ENCODE peak calls at places on chromosomes 6 and 20, in four cellular contexts. W, L, M and X are unnamed samples.

GRCh38 chr20:47950103-47950502 is 164.8 kb upstream of the SULF2 start:
- DNase-seq in W (no peak), L (no peak), M (no peak), X (no peak)

GRCh38 chr6:125584468-125584939 is 164.9 kb upstream of the HEY2 start:
- DNase-seq in W (no peak), L (no peak), M (peak; percentile 80), X (peak; percentile 74)

GRCh38 chr6:137165375-137166246 is 7.8 kb downstream of the IL22RA2 start:
- DNase-seq in W (peak; percentile 35), L (peak; percentile 85), M (no peak), X (no peak)

GRCh38 chr6:152236370-152237097 is 400.6 kb downstream of the SYNE1 start:
- DNase-seq in W (no peak), L (no peak), M (no peak), X (no peak)

GRCh38 chr20:33843854-33844253 is 32.7 kb downstream of the CHMP4B start:
- DNase-seq in W (no peak), L (no peak), M (no peak), X (no peak)

GRCh38 chr20:39800548-39800947 is 838.4 kb downstream of the DHX35 start:
- DNase-seq in W (no peak), L (peak; percentile 26), M (no peak), X (no peak)

GRCh38 chr6:134850906-134851305 is 99.0 kb downstream of the ALDH8A1 start:
- DNase-seq in W (no peak), L (no peak), M (no peak), X (peak; percentile 15)

GRCh38 chr20:53194310-53194709 is 222.2 kb downstream of the TSHZ2 start:
- DNase-seq in W (no peak), L (no peak), M (no peak), X (no peak)

GRCh38 chr20:22371843-22372242 is 212.5 kb downstream of the FOXA2 start:
- DNase-seq in W (no peak), L (peak; percentile 46), M (no peak), X (no peak)

GRCh38 chr6:143806282-143807102 is 36.6 kb upstream of the LTV1 start:
- DNase-seq in W (no peak), L (no peak), M (no peak), X (no peak)
- TF ChIP-seq ZNF274 in W (no peak), L (no peak), M (no peak), X (no peak)

GRCh38 chr20:56018194-56018593 is 12.9 kb upstream of the CBLN4 start:
- DNase-seq in W (no peak), L (no peak), M (no peak), X (no peak)

GRCh38 chr20:56017560-56017959 is 12.2 kb upstream of the CBLN4 start:
- DNase-seq in W (no peak), L (no peak), M (no peak), X (no peak)

GRCh38 chr20:56014998-56015397 is 9.7 kb upstream of the CBLN4 start:
- DNase-seq in W (no peak), L (no peak), M (no peak), X (no peak)

DNA sequence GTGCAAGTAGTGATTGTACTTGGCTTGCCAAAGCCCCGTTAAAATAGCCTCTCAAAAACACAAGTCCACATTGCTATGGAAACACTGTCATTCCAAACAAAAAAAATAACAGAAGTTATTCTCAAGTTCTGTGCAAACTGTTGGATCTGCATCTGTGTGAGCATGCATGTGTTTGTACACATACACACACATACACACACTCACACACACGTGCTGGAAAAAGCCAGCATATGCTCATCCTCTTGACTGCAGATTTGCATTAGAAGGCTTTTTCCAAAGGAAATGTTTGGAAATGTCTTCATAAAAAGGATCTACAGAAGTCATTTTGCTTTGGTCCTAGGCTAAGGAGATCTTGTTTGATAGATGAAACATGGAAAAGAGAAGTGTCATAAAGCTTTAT is 13.4 kb upstream of the CBLN4 start:
- DNase-seq in W (no peak), L (no peak), M (no peak), X (no peak)
- H3K9me3 ChIP-seq in W (peaks cover 100% of the 10 kb centered on the region), L (no peaks in the 10 kb centered on the region), M (peaks cover 93% of the 10 kb centered on the region), X (no peaks in the 10 kb centered on the region)

GRCh38 chr20:31712564-31713311 is 9.9 kb downstream of the BCL2L1 start:
- DNase-seq in W (peak; percentile 95), L (no peak), M (peak; percentile 86), X (peak; percentile 81)
- TF ChIP-seq SUZ12 in W (no peak), L (no peak), M (no peak), X (no peak)

DNA sequence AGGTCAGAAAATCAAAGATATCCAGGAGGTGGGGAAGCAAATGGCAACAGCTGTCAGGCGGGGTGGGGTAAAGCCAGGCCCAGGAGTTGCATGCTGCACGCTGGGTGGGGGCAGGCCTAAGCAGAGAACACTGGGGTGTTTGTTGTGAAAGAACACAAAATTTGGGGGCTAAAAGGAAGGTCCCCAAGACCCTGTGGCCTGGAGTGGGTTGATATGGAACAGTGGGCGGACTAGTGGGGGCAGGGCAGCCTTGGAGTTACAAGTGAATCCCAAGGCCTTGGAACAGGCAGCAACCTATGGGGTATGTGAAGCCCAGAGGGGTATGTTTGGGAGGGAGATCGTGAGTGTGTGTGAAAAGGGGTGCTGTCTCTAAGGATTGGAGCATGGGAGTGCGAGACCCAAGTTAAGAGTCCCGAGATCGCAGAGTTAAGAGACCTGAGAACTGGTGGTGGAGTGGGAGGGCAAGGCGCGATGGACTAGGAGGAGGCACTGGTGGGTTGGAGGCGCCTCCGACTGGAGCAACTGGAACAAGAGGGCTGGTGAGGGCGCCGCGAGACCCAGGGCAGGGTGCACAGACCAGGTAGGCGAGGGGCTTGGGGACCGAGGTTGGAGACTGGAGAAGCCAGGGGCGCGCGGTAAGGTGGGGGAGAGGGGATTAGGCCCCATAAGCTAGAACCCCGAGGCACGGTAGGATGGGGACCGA is 658 bp downstream of the CUL7 start:
- DNase-seq in W (no peak), L (no peak), M (no peak), X (no peak)
- TF ChIP-seq ZNF274 in W (no peak), L (no peak), M (no peak), X (no peak)

DNA sequence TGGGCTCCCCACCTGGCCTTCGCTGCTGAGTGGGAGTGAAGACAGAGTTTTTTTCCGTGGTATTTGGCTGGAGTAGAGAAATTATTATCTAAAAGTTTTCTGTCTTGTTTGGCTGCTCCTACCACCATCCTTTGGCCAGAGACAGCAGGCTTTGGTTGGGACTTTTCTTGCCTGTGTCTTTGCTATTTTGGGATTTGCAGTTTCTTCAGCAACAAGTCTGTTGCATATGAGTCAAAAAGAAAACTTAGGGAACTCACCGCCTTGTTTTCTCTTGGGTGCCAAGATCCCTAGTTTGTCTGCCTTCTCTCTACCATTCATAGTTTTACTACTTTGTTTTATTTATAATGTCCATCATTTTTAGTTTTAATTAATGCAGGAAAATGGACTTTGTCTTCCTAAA is 683.8 kb downstream of the DOK5 start:
- DNase-seq in W (no peak), L (no peak), M (no peak), X (no peak)
- H3K9me3 ChIP-seq in W (peaks cover 97% of the 10 kb centered on the region), L (no peaks in the 10 kb centered on the region), M (no peaks in the 10 kb centered on the region), X (no peaks in the 10 kb centered on the region)

GRCh38 chr20:57593134-57593886 is 26.9 kb downstream of the ZBP1 start:
- DNase-seq in W (no peak), L (no peak), M (no peak), X (no peak)

GRCh38 chr20:57591289-57592229 is 28.7 kb downstream of the ZBP1 start:
- DNase-seq in W (no peak), L (no peak), M (no peak), X (no peak)

GRCh38 chr20:57594092-57594911 is 25.9 kb downstream of the ZBP1 start:
- DNase-seq in W (peak; percentile 33), L (no peak), M (peak; percentile 31), X (no peak)

GRCh38 chr20:57590485-57591288 is 29.5 kb downstream of the ZBP1 start:
- DNase-seq in W (no peak), L (no peak), M (no peak), X (no peak)

DNA sequence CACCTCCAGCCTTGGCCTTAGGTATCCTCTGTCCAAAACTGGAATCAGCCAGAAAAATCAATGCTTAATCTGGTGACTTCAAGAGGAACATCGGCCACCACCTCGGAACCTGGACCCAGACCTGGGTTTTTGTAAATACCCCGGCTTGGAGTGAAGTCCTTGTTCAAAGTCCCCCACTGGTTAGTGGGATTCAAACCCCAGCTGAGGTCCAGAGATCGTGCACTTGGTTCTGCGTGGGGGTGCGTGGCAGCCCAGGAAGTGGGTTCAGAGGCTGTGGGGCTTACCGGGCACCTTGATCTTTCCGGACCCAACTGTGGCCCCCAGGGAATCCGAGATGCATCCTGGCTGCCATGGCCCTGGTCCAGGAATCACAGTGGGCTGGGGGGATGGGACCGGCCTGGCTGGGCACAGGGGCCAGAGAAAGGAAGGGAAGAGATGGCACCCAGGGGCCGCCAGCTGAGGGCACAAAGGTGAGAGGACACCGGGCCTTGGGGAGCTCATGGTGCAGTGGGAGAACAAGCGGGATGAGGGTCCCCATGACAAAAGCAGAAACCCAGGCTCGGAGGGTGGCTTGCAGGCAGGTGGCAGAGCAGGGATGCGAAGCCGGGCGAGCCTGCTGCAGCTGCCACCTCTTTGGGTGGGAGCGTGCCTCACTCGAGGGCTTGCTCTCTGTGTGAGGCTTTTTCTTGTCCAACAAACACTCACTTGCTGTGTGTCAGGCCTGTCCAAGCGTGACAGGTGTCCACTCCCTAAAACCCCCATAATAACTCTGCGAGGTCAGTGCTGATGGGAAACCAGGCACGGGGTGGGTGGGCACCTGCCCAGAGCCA is 27.7 kb downstream of the ZBP1 start:
- DNase-seq in W (no peak), L (no peak), M (no peak), X (no peak)
- TF ChIP-seq SUZ12 in W (no peak), L (no peak), M (no peak), X (no peak)

DNA sequence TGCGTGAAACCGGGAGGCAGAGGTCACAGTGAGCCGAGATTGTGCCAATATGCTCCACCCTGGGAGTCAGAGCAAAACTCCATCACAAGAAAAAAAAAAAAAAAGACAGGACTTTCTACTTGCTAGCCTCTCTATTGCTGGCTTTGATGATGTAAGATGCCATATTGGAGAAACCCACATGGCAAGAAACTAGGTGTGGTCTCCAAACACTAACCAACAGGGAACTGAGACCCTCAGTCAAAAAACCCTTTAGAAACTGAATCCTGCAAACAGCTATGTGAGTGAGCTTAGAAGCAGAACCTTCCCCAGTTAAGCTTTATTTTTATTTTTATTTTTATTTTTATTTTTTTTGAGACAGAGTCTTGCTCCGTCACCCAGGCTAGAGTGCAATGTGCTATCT is 18.4 kb upstream of the ZBTB22 start:
- DNase-seq in W (no peak), L (no peak), M (no peak), X (no peak)
- TF ChIP-seq ZNF274 in W (no peak), L (no peak), M (no peak), X (no peak)